ENCODE peak calls at places on chromosomes 5 and 9, in five cellular contexts. Y is activated naive CD4-positive, alpha-beta T cell treated with anti-CD3 and anti-CD28 coated beads, Interleukin-2, amount 10 ng/mL, durations not matched to agents 7 days and 5 days; A is astrocyte of the hippocampus; N is stomach; D is GM13977. Z is an unnamed sample.

GRCh38 chr5:107604990-107605389 is 65.7 kb downstream of the EFNA5 start:
- DNase-seq in Y (no peak), A (no peak), N (no peak), D (no peak), Z (peak; percentile 26)

GRCh38 chr5:100905259-100905914 is 2.3 kb upstream of the ST8SIA4 start:
- DNase-seq in Y (peak; percentile 33), A (no peak), N (no peak), D (no peak), Z (peak; percentile 29)

GRCh38 chr5:167678457-167678856 is 613.0 kb upstream of the WWC1 start:
- DNase-seq in Y (no peak), A (peak; percentile 46), N (no peak), D (no peak), Z (no peak)

GRCh38 chr5:175521313-175521833 is 43.0 kb downstream of the SFXN1 start:
- DNase-seq in Y (peak; percentile 49), A (no peak), N (no peak), D (no peak), Z (no peak)

GRCh38 chr5:2352101-2352861 is 399.2 kb downstream of the IRX2 start:
- DNase-seq in Y (no peak), A (no peak), N (no peak), D (no peak), Z (no peak)

GRCh38 chr5:10729320-10730133 is 31.5 kb downstream of the DAP start:
- DNase-seq in Y (no peak), A (no peak), N (no peak), D (no peak), Z (no peak)

GRCh38 chr9:127857278-127857677 is 2.8 kb upstream of the ENG start:
- DNase-seq in Y (no peak), A (no peak), N (no peak), D (no peak), Z (no peak)

GRCh38 chr5:102747386-102748166 is 7.5 kb upstream of the PAM start:
- DNase-seq in Y (no peak), A (no peak), N (no peak), D (peak; percentile 64), Z (no peak)

GRCh38 chr5:45038366-45038987 is 229.7 kb downstream of the MRPS30 start:
- DNase-seq in Y (no peak), A (peak; percentile 56), N (no peak), D (peak; percentile 27), Z (no peak)

GRCh38 chr9:109887079-109887478 is 107.1 kb downstream of the PALM2AKAP2 start:
- DNase-seq in Y (no peak), A (peak; percentile 39), N (no peak), D (no peak), Z (no peak)

GRCh38 chr9:32587901-32588300 is 14.9 kb upstream of the NDUFB6 start:
- DNase-seq in Y (no peak), A (peak; percentile 7), N (no peak), D (no peak), Z (no peak)

GRCh38 chr5:154397652-154398406 is 48.0 kb upstream of the SAP30L start:
- DNase-seq in Y (no peak), A (no peak), N (peak; percentile 86), D (no peak), Z (no peak)

GRCh38 chr5:42886612-42887011 is 74.9 kb upstream of the SELENOP start:
- DNase-seq in Y (no peak), A (no peak), N (no peak), D (no peak), Z (no peak)

GRCh38 chr5:83099445-83099844 is 22.1 kb downstream of the XRCC4 start:
- DNase-seq in Y (no peak), A (no peak), N (no peak), D (no peak), Z (no peak)

GRCh38 chr9:36676823-36677521 is 104.3 kb downstream of the MELK start:
- DNase-seq in Y (no peak), A (no peak), N (no peak), D (no peak), Z (no peak)

GRCh38 chr5:128536861-128537305 is 1.2 kb downstream of the FBN2 start:
- DNase-seq in Y (no peak), A (peak; percentile 74), N (no peak), D (no peak), Z (peak; percentile 1)

GRCh38 chr5:175688352-175689146 is 30.7 kb downstream of the HRH2 start:
- DNase-seq in Y (no peak), A (no peak), N (no peak), D (no peak), Z (no peak)